ENCODE peak calls at places on chromosomes 5 and 9, in nine cellular contexts. O is PC-3; C is epithelial cell of prostate; D is activated CD8-positive, alpha-beta memory T cell treated with anti-CD3 and anti-CD28 coated beads, Interleukin-2, amount 50 U/mL, for 48 hours; W is stimulated activated CD4-positive, alpha-beta T cell treated with anti-CD3 and anti-CD28 coated beads, Interleukin-1b, Interleukin-23, amount 100 ng/mL, for 48 hours; X is NCI-H1092; R is HuH-7; A is M059J; E is foreskin fibroblast. M is an unnamed sample.

GRCh38 chr9:24045150-24045549 is 219.1 kb upstream of the ELAVL2 start:
- DNase-seq in A (peak), R (no peak), X (no peak), C (no peak), D (no peak), W (no peak), O (no peak), E (no peak), M (no peak)

GRCh38 chr5:157473383-157474370 is 13.7 kb downstream of the NIPAL4 start:
- DNase-seq in D (no peak), E (peak), C (no peak), A (peak), W (no peak), R (no peak), X (no peak), O (no peak), M (no peak)

GRCh38 chr9:35406183-35406959 is 83.5 kb upstream of the RUSC2 start:
- DNase-seq in X (no peak), W (peak), A (no peak), E (peak), C (no peak), O (no peak), D (peak), R (no peak), M (no peak)

GRCh38 chr9:69961834-69962233 is 81.8 kb upstream of the MAMDC2 start:
- DNase-seq in E (peak), X (no peak), W (no peak), R (no peak), O (peak), A (peak), D (no peak), C (no peak), M (no peak)

GRCh38 chr5:61790678-61791077 is 458.6 kb downstream of the ZSWIM6 start:
- DNase-seq in X (no peak), C (peak), D (no peak), E (no peak), W (peak), A (peak), R (no peak), O (peak), M (no peak)

GRCh38 chr5:96567188-96567587 is 95.0 kb upstream of the CAST start:
- DNase-seq in D (no peak), W (no peak), C (no peak), A (peak), X (no peak), R (no peak), E (peak), O (peak), M (no peak)

GRCh38 chr9:22108581-22109370 is 99.7 kb upstream of the CDKN2B start:
- DNase-seq in R (no peak), W (no peak), O (no peak), D (no peak), E (no peak), A (peak), C (no peak), X (no peak), M (no peak)

GRCh38 chr5:143882520-143882919 is 70.6 kb downstream of the HMHB1 start:
- DNase-seq in A (no peak), E (peak), W (no peak), D (no peak), C (no peak), O (no peak), R (no peak), X (no peak), M (peak)

GRCh38 chr5:112388010-112388553 is 31.0 kb downstream of the EPB41L4A start:
- DNase-seq in A (no peak), O (no peak), D (no peak), W (no peak), E (no peak), R (no peak), X (no peak), C (no peak), M (no peak)

GRCh38 chr5:172370237-172370640 is 84.1 kb downstream of the SH3PXD2B start:
- DNase-seq in O (no peak), W (no peak), X (no peak), R (no peak), D (no peak), C (no peak), E (no peak), A (no peak), M (no peak)

GRCh38 chr9:127684576-127684975 is 22.2 kb upstream of the CFAP157 start:
- DNase-seq in O (peak), X (no peak), E (peak), W (no peak), A (peak), D (no peak), R (no peak), C (no peak), M (peak)

GRCh38 chr9:105693435-105694275 is 686 bp upstream of the TMEM38B start:
- DNase-seq in E (peak), W (no peak), C (no peak), A (peak), X (no peak), O (peak), D (no peak), R (no peak), M (no peak)

GRCh38 chr9:109254317-109254716 is 66.5 kb downstream of the EPB41L4B start:
- DNase-seq in E (peak), A (no peak), O (peak), W (no peak), X (no peak), D (no peak), C (no peak), R (no peak), M (peak)

GRCh38 chr9:124284237-124284831 is 26.6 kb downstream of the NEK6 start:
- DNase-seq in E (no peak), A (no peak), R (peak), D (no peak), C (no peak), X (no peak), O (no peak), W (no peak), M (no peak)

GRCh38 chr5:152464048-152464447 is 59.0 kb upstream of the NMUR2 start:
- DNase-seq in O (no peak), D (no peak), A (no peak), C (no peak), E (no peak), X (no peak), R (no peak), W (no peak), M (no peak)

GRCh38 chr9:128884164-128884563 is 2.2 kb downstream of the LRRC8A start:
- DNase-seq in E (no peak), D (no peak), W (no peak), O (no peak), A (no peak), X (no peak), R (no peak), C (no peak), M (no peak)

GRCh38 chr9:95349109-95350038 is 31.9 kb upstream of the FANCC start:
- DNase-seq in R (peak), X (no peak), O (no peak), E (peak), W (no peak), D (peak), A (no peak), C (no peak), M (no peak)

GRCh38 chr5:155260798-155261197 is 247.2 kb downstream of the KIF4B start:
- DNase-seq in R (peak), O (no peak), C (no peak), A (peak), X (no peak), E (no peak), D (no peak), W (no peak), M (no peak)

GRCh38 chr5:6159864-6160199 is 218.5 kb downstream of the MED10 start:
- DNase-seq in D (no peak), R (no peak), A (no peak), X (peak), C (no peak), E (no peak), W (no peak), O (no peak), M (no peak)

GRCh38 chr9:124054671-124055212 is 43.2 kb downstream of the LHX2 start:
- DNase-seq in O (peak), W (peak), D (no peak), E (peak), X (peak), R (no peak), A (peak), C (peak), M (no peak)

GRCh38 chr9:91775708-91776028 is 174.4 kb downstream of the ROR2 start:
- DNase-seq in X (no peak), E (no peak), A (no peak), O (no peak), W (no peak), D (no peak), R (no peak), C (no peak), M (no peak)

GRCh38 chr5:10036136-10036535 is 213.6 kb downstream of the ATPSCKMT start:
- DNase-seq in X (no peak), W (no peak), E (peak), A (peak), R (no peak), O (peak), D (no peak), C (no peak), M (peak)

GRCh38 chr5:124596595-124597388 is 149.6 kb downstream of the ZNF608 start:
- DNase-seq in D (no peak), E (peak), O (peak), C (peak), A (peak), X (no peak), R (peak), W (no peak), M (peak)

GRCh38 chr5:96968614-96969013 is 32.7 kb downstream of the LNPEP start:
- DNase-seq in D (no peak), O (no peak), E (no peak), A (peak), W (no peak), X (no peak), C (no peak), R (no peak), M (no peak)

GRCh38 chr9:78507008-78507407 is 210.1 kb downstream of the PSAT1 start:
- DNase-seq in O (no peak), R (no peak), X (no peak), A (no peak), E (no peak), W (no peak), D (no peak), C (no peak), M (no peak)

GRCh38 chr9:86321373-86321772 is 32.8 kb downstream of the TUT7 start:
- DNase-seq in E (peak), W (no peak), A (peak), X (no peak), R (no peak), C (no peak), O (peak), D (no peak), M (peak)

GRCh38 chr9:96514108-96514824 is 64.3 kb downstream of the HABP4 start:
- DNase-seq in X (no peak), W (no peak), D (no peak), A (no peak), R (no peak), O (no peak), E (peak), C (no peak), M (peak)

GRCh38 chr5:176847155-176847554 is 36.8 kb downstream of the UNC5A start:
- DNase-seq in R (no peak), A (no peak), D (no peak), X (no peak), E (no peak), O (no peak), W (no peak), C (no peak), M (no peak)

GRCh38 chr9:34272146-34272545 is 56.9 kb downstream of the KIF24 start:
- DNase-seq in C (no peak), W (no peak), E (peak), O (peak), X (no peak), R (no peak), A (no peak), D (no peak), M (no peak)

GRCh38 chr9:114080773-114081440 is 2.8 kb upstream of the AMBP start:
- DNase-seq in X (no peak), O (peak), R (peak), D (no peak), E (no peak), W (no peak), A (no peak), C (no peak), M (no peak)